ENCODE peak calls at places on chromosomes 2 and 18, in six cellular contexts. I is Caki2, Z is H54, K is NCI-H748 treated with DMSO at 0.1 percent for 48 hours, L is ureter, X is NB4. V is an unnamed sample.

GRCh38 chr2:193467276-193467987 is 1272.7 kb upstream of the TMEFF2 start:
- DNase-seq in I (no peak), Z (no peak), K (no peak), L (no peak), X (no peak), V (no peak)

GRCh38 chr18:33115476-33115875 is 325.0 kb downstream of the CCDC178 start:
- DNase-seq in I (no peak), Z (no peak), K (no peak), L (no peak), X (no peak), V (no peak)

GRCh38 chr2:150924862-150925261 is 336.8 kb downstream of the RBM43 start:
- DNase-seq in I (no peak), Z (no peak), K (no peak), L (no peak), X (no peak), V (no peak)

GRCh38 chr18:8471373-8471772 is 137.9 kb upstream of the RAB12 start:
- DNase-seq in I (no peak), Z (no peak), K (no peak), L (no peak), X (no peak), V (no peak)

GRCh38 chr18:8662574-8663255 is 42.6 kb upstream of the MTCL1 start:
- DNase-seq in I (no peak), Z (no peak), K (peak; percentile 90), L (no peak), X (no peak), V (no peak)

GRCh38 chr2:182426082-182426914 is 538 bp downstream of the PDE1A start:
- DNase-seq in I (no peak), Z (no peak), K (no peak), L (no peak), X (peak; percentile 22), V (no peak)

GRCh38 chr2:219205981-219206441 is 571 bp upstream of the ZFAND2B start:
- DNase-seq in I (no peak), Z (no peak), K (no peak), L (no peak), X (no peak), V (no peak)

GRCh38 chr2:8352989-8353388 is 328.9 kb upstream of the ID2 start:
- DNase-seq in I (no peak), Z (no peak), K (no peak), L (no peak), X (no peak), V (no peak)

GRCh38 chr2:127573298-127573697 is 37.8 kb downstream of the MYO7B start:
- DNase-seq in I (no peak), Z (no peak), K (no peak), L (peak; percentile 5), X (no peak), V (no peak)

GRCh38 chr2:231306791-231307440 is 88.6 kb upstream of the B3GNT7 start:
- DNase-seq in I (peak; percentile 88), Z (no peak), K (no peak), L (no peak), X (no peak), V (no peak)

V was measured in NCI-H2227 treated with DMSO at 0.1 percent for 48 hours.